ENCODE peak calls at places on chromosomes 13 and 19, in six cellular contexts. M is Calu3, E is NCI-H1417 treated with DMSO at 0.1 percent for 48 hours, B is fibroblast of the conjunctiva, K is thyroid gland, S is heart left ventricle. L is an unnamed sample.

GRCh38 chr13:99648266-99648665 is 147.0 kb downstream of the TM9SF2 start:
- DNase-seq in M (no peak), E (no peak), B (no peak), K (no peak), S (no peak), L (no peak)

GRCh38 chr19:33373701-33374405 is at the start of gene CEBPG:
- DNase-seq in M (peak; percentile 70), E (no peak), B (peak; percentile 55), K (peak; percentile 64), S (peak; percentile 63), L (no peak)

GRCh38 chr13:33931397-33931987 is 113.5 kb downstream of the RFC3 start:
- DNase-seq in M (peak; percentile 44), E (no peak), B (peak; percentile 26), K (no peak), S (no peak), L (peak; percentile 61)

GRCh38 chr13:72808917-72809500 is 27.1 kb downstream of the PIBF1 start:
- DNase-seq in M (no peak), E (no peak), B (no peak), K (no peak), S (no peak), L (no peak)

GRCh38 chr19:41554902-41555301 is 21.1 kb upstream of the CEACAM21 start:
- DNase-seq in M (no peak), E (no peak), B (no peak), K (no peak), S (no peak), L (no peak)

GRCh38 chr19:24052811-24053210 is 34.2 kb upstream of the ZNF254 start:
- DNase-seq in M (no peak), E (no peak), B (no peak), K (no peak), S (no peak), L (no peak)

GRCh38 chr19:27851002-27851481 is 1361.9 kb downstream of the UQCRFS1 start:
- DNase-seq in M (no peak), E (no peak), B (no peak), K (no peak), S (no peak), L (no peak)

GRCh38 chr13:106184778-106185177 is 350.7 kb downstream of the EFNB2 start:
- DNase-seq in M (no peak), E (no peak), B (no peak), K (no peak), S (no peak), L (no peak)

GRCh38 chr13:20942938-20943518 is 40.5 kb upstream of the XPO4 start:
- DNase-seq in M (no peak), E (no peak), B (no peak), K (peak; percentile 6), S (no peak), L (no peak)

GRCh38 chr13:85772379-85772778 is 26.8 kb downstream of the SLITRK6 start:
- DNase-seq in M (no peak), E (no peak), B (no peak), K (no peak), S (no peak), L (no peak)

GRCh38 chr19:54179262-54179587 is 6.3 kb upstream of the TMC4 start:
- DNase-seq in M (no peak), E (no peak), B (no peak), K (no peak), S (no peak), L (no peak)

GRCh38 chr13:39779337-39780270 is 124.1 kb downstream of the COG6 start:
- DNase-seq in M (no peak), E (no peak), B (no peak), K (peak; percentile 15), S (no peak), L (no peak)

GRCh38 chr13:92896842-92897241 is 329.8 kb upstream of the GPC6 start:
- DNase-seq in M (no peak), E (peak; percentile 15), B (peak; percentile 0), K (no peak), S (no peak), L (peak; percentile 8)

GRCh38 chr13:48494874-48495273 is 38.0 kb downstream of the RCBTB2 start:
- DNase-seq in M (no peak), E (no peak), B (no peak), K (no peak), S (no peak), L (no peak)

GRCh38 chr13:106078191-106078590 is 457.3 kb downstream of the EFNB2 start:
- DNase-seq in M (no peak), E (no peak), B (no peak), K (no peak), S (no peak), L (peak; percentile 23)

GRCh38 chr19:750640-751423 is at the start of gene MISP:
- DNase-seq in M (peak; percentile 94), E (peak; percentile 65), B (no peak), K (peak; percentile 28), S (no peak), L (no peak)

GRCh38 chr19:56066152-56067023 is 54.7 kb downstream of the ZNF787 start:
- DNase-seq in M (peak; percentile 81), E (no peak), B (no peak), K (peak; percentile 74), S (peak; percentile 61), L (peak; percentile 6)

GRCh38 chr13:102310691-102311432 is 91.0 kb downstream of the FGF14 start:
- DNase-seq in M (no peak), E (no peak), B (no peak), K (no peak), S (peak; percentile 34), L (no peak)

GRCh38 chr19:9792191-9793050 is 23.9 kb upstream of the ZNF846 start:
- DNase-seq in M (peak; percentile 61), E (peak; percentile 37), B (peak; percentile 92), K (peak; percentile 97), S (peak; percentile 95), L (peak; percentile 90)

GRCh38 chr13:44605275-44605674 is 29.1 kb upstream of the TSC22D1 start:
- DNase-seq in M (no peak), E (no peak), B (peak; percentile 32), K (no peak), S (no peak), L (no peak)

GRCh38 chr19:9621156-9622037 is at the start of gene ZNF561:
- DNase-seq in M (peak; percentile 73), E (peak; percentile 54), B (peak; percentile 62), K (peak; percentile 87), S (peak; percentile 90), L (peak; percentile 89)

GRCh38 chr13:27599845-27600553 is 20.3 kb downstream of the LNX2 start:
- DNase-seq in M (peak; percentile 33), E (no peak), B (peak; percentile 20), K (peak; percentile 36), S (peak; percentile 27), L (peak; percentile 75)

GRCh38 chr19:53576941-53577653 is 39.2 kb downstream of the ZNF331 start:
- DNase-seq in M (no peak), E (no peak), B (no peak), K (no peak), S (no peak), L (no peak)

GRCh38 chr19:55042344-55042678 is 4.2 kb upstream of the GP6 start:
- DNase-seq in M (no peak), E (no peak), B (no peak), K (no peak), S (no peak), L (no peak)

GRCh38 chr19:38701455-38702063 is 42.7 kb downstream of the CAPN12 start:
- DNase-seq in M (no peak), E (no peak), B (no peak), K (peak; percentile 72), S (no peak), L (no peak)

GRCh38 chr13:65917731-65918130 is 1312.4 kb downstream of the PCDH9 start:
- DNase-seq in M (no peak), E (no peak), B (peak; percentile 31), K (no peak), S (no peak), L (no peak)

GRCh38 chr19:50427997-50428425 is 4.7 kb upstream of the MYBPC2 start:
- DNase-seq in M (no peak), E (no peak), B (peak; percentile 30), K (peak; percentile 95), S (peak; percentile 84), L (peak; percentile 42)

L was measured in astrocyte of the cerebellum.